ENCODE peak calls at places on chromosomes 7 and 10, in five cellular contexts. B is keratinocyte, T is trophoblast cell, D is SK-N-SH, Y is neuronal stem cell. C is an unnamed sample.

GRCh38 chr10:110042181-110042580 is 34.4 kb downstream of the ADD3 start:
- DNase-seq in B (no peak), D (no peak), T (no peak), Y (no peak), C (no peak)

GRCh38 chr7:12757443-12757842 is 70.0 kb downstream of the ARL4A start:
- DNase-seq in D (no peak), Y (no peak), T (peak), B (no peak), C (no peak)

GRCh38 chr7:152894295-152895170 is 135.0 kb downstream of the ACTR3B start:
- DNase-seq in D (peak), T (no peak), B (no peak), Y (peak), C (peak)

GRCh38 chr7:116863168-116863670 is 832 bp downstream of the CAPZA2 start:
- DNase-seq in T (no peak), Y (peak), D (peak), B (no peak), C (peak)

GRCh38 chr7:157620616-157621015 is 283.8 kb downstream of the DNAJB6 start:
- DNase-seq in T (no peak), B (no peak), Y (no peak), D (no peak), C (no peak)

GRCh38 chr10:78381072-78381471 is 347.4 kb downstream of the RPS24 start:
- DNase-seq in B (no peak), T (no peak), Y (no peak), D (peak), C (peak)

GRCh38 chr10:16440396-16441105 is 3.7 kb downstream of the PTER start:
- DNase-seq in D (peak), Y (no peak), B (no peak), T (peak), C (peak)

GRCh38 chr10:16510843-16511242 is 10.8 kb downstream of the C1QL3 start:
- DNase-seq in D (no peak), B (no peak), Y (no peak), T (no peak), C (no peak)

GRCh38 chr10:69048103-69048502 is 39.8 kb upstream of the SRGN start:
- DNase-seq in D (no peak), B (no peak), T (peak), Y (no peak), C (no peak)

GRCh38 chr10:76285012-76285411 is 853.6 kb downstream of the LRMDA start:
- DNase-seq in D (no peak), T (no peak), Y (no peak), B (peak), C (no peak)

GRCh38 chr7:23106801-23107713 is 1.5 kb downstream of the KLHL7 start:
- DNase-seq in B (no peak), T (no peak), D (no peak), Y (no peak), C (no peak)

GRCh38 chr7:158383665-158384064 is 204.0 kb downstream of the PTPRN2 start:
- DNase-seq in D (no peak), Y (no peak), T (no peak), B (no peak), C (no peak)

GRCh38 chr10:89700914-89701237 is 514 bp upstream of the KIF20B start:
- DNase-seq in T (no peak), D (no peak), Y (no peak), B (no peak), C (no peak)

GRCh38 chr10:61164458-61165160 is 220.6 kb upstream of the RHOBTB1 start:
- DNase-seq in D (no peak), B (no peak), Y (no peak), T (no peak), C (no peak)

GRCh38 chr10:614772-615582 is 74.5 kb downstream of the DIP2C start:
- DNase-seq in Y (no peak), T (peak), B (no peak), D (peak), C (no peak)

GRCh38 chr7:95715274-95715673 is 57.1 kb upstream of the DYNC1I1 start:
- DNase-seq in B (no peak), T (no peak), Y (no peak), D (no peak), C (no peak)

GRCh38 chr10:126979311-126979710 is 74.1 kb downstream of the DOCK1 start:
- DNase-seq in Y (no peak), B (no peak), D (no peak), T (peak), C (no peak)

GRCh38 chr10:131846224-131847101 is 54.3 kb upstream of the PPP2R2D start:
- DNase-seq in B (no peak), T (no peak), D (no peak), Y (no peak), C (peak)

GRCh38 chr7:158710651-158711102 is 6.1 kb upstream of the NCAPG2 start:
- DNase-seq in D (no peak), Y (no peak), T (peak), B (no peak), C (no peak)

GRCh38 chr10:73781879-73782748 is at the start of gene CHCHD1:
- DNase-seq in D (peak), Y (peak), B (peak), T (peak), C (peak)

GRCh38 chr10:66931340-66931948 is 5.6 kb downstream of the LRRTM3 start:
- DNase-seq in B (peak), Y (peak), T (no peak), D (peak), C (no peak)

GRCh38 chr7:158649279-158649678 is 55.3 kb downstream of the NCAPG2 start:
- DNase-seq in Y (no peak), T (peak), D (peak), B (peak), C (no peak)

GRCh38 chr7:36986429-36987362 is 262.4 kb upstream of the AOAH start:
- DNase-seq in T (peak), B (no peak), Y (peak), D (peak), C (peak)
- H3K4me3 ChIP-seq in T (no peak), B (no peak), Y (no peak), D (peak), C (no peak)

DNA sequence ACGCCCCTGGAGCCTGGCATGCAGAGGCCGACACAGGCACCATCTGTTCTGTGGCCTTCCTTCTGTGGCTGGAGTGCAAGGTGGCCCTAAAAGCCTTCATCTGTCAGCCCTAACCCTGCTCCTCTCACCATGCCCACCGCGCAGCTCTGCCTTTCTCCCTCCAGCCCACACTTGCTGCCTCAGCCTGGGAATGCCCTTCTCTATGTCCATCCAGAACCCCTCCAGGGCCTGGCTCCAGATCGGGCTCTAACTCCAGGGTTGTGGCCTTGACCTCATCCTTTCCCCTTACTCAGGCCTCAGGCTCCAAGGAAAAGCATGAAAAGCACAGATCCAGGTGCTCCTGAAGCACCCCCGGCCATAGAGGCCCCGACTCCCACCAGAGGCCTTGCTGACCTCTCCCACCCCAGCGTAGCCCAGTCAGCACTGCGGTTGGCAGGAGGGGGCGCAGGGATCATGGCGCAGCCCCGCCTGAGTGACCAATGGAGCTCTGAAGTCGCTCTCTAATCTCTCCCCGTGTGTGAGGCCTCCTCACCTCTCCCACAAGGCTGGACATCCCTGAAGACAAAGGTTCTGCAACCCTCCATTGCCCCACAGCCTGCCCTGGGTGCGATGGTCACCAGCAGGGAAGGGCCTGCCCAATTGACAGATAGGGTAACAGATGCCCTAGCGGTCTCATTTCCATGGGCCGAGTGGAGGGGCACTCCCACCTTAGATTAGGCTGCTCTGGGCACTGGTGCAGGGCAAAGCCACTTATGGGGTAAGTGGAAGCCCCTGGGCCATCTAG is 9.2 kb downstream of the ZCCHC24 start:
- DNase-seq in B (no peak), T (no peak), D (no peak), Y (no peak), C (no peak)
- H3K27ac ChIP-seq in B (no peak), T (no peak), D (peak), Y (no peak), C (no peak)

DNA sequence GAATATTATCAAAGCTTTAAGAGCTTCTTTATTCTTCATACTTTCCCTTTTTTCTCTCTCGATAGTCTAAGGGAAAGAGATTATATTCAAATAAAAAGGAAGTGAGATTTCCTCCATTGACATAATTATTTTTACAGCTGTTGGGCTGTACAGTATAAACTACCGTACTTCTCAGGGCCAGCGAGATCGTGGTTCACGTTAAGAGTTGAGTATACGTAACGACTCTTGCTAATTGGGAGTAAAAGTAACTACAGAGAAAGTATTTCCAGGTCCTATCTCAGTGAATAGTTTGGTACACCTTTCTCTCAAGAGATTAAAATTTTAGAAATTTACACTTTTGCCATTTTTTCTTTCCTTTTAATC is 57.8 kb downstream of the INPP5F start:
- DNase-seq in T (no peak), D (no peak), Y (no peak), B (no peak), C (no peak)
- H3K9ac ChIP-seq in T (no peak), D (no peak), Y (no peak), B (no peak), C (no peak)

DNA sequence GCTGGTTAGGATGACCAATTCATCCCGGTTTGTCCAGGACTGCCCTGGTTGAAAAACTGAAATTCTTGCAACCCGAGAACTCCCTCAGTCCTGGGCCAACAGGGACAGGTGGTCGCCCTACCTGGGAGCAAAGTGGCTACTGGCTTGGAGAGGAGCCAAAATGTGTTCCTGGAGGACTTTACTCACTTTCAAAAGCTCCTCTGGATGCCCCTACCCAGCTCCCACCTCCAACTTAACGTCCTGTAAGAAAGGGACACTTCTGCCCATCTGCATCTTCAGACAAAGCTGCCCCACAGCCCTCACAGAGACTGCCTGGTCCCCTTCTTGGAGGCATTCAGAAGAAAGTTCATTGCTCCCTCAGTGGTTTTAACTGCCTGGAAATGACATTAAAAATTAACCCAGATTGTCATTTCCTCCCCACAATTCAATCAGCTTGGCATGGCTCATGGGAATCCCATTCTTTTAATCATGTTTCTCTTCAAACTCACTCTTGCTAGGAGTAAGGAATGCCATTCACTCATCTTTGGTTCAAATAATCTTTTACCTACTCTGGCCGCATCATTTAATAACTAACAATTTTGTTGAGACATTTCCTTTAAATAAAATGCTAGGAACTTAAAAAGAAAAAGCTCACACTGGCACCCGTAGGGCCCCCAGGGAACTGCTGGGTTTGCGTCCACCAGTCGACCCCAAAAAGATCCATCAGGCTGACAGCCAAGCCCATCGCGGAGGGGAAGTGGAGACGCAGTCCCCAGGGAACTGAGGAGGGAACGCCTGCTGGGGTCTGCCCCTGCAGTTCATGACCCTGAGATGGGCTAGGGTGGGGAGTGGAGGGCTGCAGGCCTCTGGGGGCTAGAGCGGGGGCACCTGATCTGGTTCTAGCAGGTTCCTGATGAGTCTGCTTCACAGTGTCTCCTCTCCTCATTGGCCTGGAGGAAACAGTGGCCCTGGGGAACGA is 24.2 kb upstream of the HSPA12A start:
- DNase-seq in D (no peak), T (no peak), B (no peak), Y (no peak), C (no peak)
- H3K4me3 ChIP-seq in D (no peak), T (no peak), B (no peak), Y (no peak), C (no peak)

GRCh38 chr7:2520808-2521146 is 1.2 kb downstream of the LFNG start:
- DNase-seq in Y (no peak), B (no peak), T (no peak), D (no peak), C (no peak)

GRCh38 chr7:2521341-2521745 is 1.8 kb downstream of the LFNG start:
- DNase-seq in Y (no peak), D (no peak), B (no peak), T (no peak), C (no peak)

GRCh38 chr7:2519119-2519930 is at the start of gene LFNG:
- DNase-seq in B (no peak), Y (peak), D (peak), T (peak), C (peak)

GRCh38 chr7:2518737-2519118 is 846 bp upstream of the LFNG start:
- DNase-seq in Y (no peak), T (no peak), D (no peak), B (no peak), C (peak)

GRCh38 chr7:2520131-2520807 is 695 bp downstream of the LFNG start:
- DNase-seq in Y (no peak), T (no peak), D (peak), B (no peak), C (peak)
- H3K27ac ChIP-seq in Y (no peak), T (no peak), D (no peak), B (peak), C (peak)

GRCh38 chr7:91325731-91326130 is 61.5 kb downstream of the FZD1 start:
- DNase-seq in B (no peak), Y (no peak), D (no peak), T (no peak), C (no peak)
- H3K9ac ChIP-seq in B (no peak), Y (no peak), D (no peak), T (no peak), C (no peak)

DNA sequence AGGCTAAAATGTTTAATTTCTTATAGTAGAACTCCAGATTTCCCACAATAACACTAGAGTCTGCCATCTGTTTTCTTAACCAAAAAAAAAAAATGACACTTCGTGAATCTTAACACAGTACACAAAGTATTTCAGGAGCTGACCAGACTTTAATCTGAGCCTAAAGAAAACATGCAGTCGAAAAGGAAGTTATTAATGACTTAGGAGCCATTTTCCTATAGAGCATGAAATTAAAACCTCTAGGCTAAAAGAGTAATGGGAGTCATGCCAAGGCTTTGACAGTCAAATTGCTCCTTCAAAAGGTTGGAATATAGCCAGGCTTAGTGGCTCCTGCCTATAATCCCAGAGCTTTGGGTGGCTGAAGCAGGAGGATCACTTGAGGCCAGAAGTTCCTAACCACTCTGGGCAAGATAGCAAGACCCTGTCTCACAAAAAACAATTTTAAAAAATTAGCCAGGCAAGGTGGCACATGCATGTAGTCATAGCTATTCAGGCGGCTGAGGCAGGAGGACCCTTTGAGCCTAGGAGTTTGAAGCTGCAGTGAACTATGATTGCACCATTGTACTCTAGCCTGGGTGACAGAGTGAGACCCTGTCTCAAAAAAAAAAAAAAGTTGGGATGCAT is 13.6 kb downstream of the MICU1 start:
- DNase-seq in T (no peak), Y (no peak), B (no peak), D (peak), C (no peak)
- H3K4me3 ChIP-seq in T (no peak), Y (no peak), B (no peak), D (no peak), C (no peak)

DNA sequence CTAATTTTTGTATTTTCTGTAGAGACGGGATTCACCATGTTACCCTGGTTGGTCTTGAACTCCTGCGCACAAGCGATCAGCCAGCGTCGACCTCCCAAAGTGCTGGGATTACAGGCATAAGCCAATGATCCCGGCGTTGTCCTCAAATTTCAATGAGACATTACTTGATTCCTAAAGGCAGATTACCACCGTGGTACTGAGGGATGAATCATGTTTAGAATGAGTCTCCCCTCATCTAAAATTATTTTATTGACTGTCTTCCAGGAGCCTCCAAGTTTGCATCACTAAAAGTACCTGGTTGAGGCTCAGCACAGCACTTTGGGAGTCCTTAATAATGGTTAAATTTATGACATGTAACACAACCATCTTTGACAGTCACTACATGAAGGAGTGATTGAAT is 142.2 kb upstream of the AKR1E2 start:
- DNase-seq in D (no peak), B (no peak), Y (no peak), T (no peak), C (no peak)
- H3K27ac ChIP-seq in D (peak), B (peak), Y (no peak), T (no peak), C (no peak)

GRCh38 chr10:94046152-94046551 is 52.4 kb downstream of the PLCE1 start:
- DNase-seq in D (no peak), B (no peak), Y (no peak), T (no peak), C (peak)

GRCh38 chr10:94043431-94043990 is 49.8 kb downstream of the PLCE1 start:
- DNase-seq in D (no peak), Y (no peak), T (no peak), B (no peak), C (no peak)

GRCh38 chr10:94047302-94047701 is 53.6 kb downstream of the PLCE1 start:
- DNase-seq in D (no peak), Y (no peak), B (no peak), T (no peak), C (no peak)

GRCh38 chr10:94042001-94042813 is 48.5 kb downstream of the PLCE1 start:
- DNase-seq in D (no peak), Y (no peak), T (no peak), B (no peak), C (peak)

DNA sequence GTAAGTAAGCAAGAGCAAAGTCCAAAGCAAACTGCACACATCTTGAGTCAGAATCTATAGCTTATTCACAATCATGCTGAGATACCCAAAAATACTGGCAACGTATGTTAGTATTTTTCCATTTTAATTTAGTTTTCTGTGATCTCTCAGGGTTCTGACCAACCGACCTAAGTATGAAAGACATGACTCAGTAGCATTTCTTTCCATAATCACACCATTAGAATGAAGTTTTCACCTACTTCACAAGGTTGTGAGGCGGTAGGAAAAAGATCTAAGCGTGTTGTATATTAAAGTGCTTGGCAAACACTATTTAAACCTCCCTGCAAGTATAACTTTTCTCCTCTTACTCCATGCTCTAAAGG is 49.1 kb downstream of the PLCE1 start:
- DNase-seq in B (no peak), Y (no peak), D (no peak), T (no peak), C (no peak)
- H3K9ac ChIP-seq in B (no peak), Y (no peak), D (no peak), T (no peak), C (no peak)